ENCODE peak calls at places on chromosomes 5 and 9, in nine cellular contexts. One of them, this sample, is unnamed.

GRCh38 chr5:172347653-172348052 is 64.1 kb upstream of the UBTD2 start:
- DNase-seq in CD4-positive, CD25-positive, alpha-beta regulatory T cell: no peak
- DNase-seq in esophagus muscularis mucosa: no peak
- DNase-seq in right lobe of liver: no peak
- DNase-seq in psoas muscle: no peak
- DNase-seq in pancreas: no peak
- DNase-seq in ascending aorta: no peak
- DNase-seq in cardiac muscle cell: peak; percentile 34
- DNase-seq in neural progenitor cell: no peak
- DNase-seq in this sample: no peak

GRCh38 chr5:98768160-98769005 is 5.1 kb upstream of the RGMB start:
- DNase-seq in CD4-positive, CD25-positive, alpha-beta regulatory T cell: peak; percentile 13
- DNase-seq in esophagus muscularis mucosa: no peak
- DNase-seq in right lobe of liver: no peak
- DNase-seq in psoas muscle: peak; percentile 23
- DNase-seq in pancreas: no peak
- DNase-seq in ascending aorta: peak; percentile 65
- DNase-seq in cardiac muscle cell: peak; percentile 71
- DNase-seq in neural progenitor cell: peak; percentile 90
- DNase-seq in this sample: no peak

GRCh38 chr9:33818832-33819500 is 2.0 kb downstream of the UBE2R2 start:
- DNase-seq in CD4-positive, CD25-positive, alpha-beta regulatory T cell: no peak
- DNase-seq in esophagus muscularis mucosa: no peak
- DNase-seq in right lobe of liver: no peak
- DNase-seq in psoas muscle: no peak
- DNase-seq in pancreas: no peak
- DNase-seq in ascending aorta: no peak
- DNase-seq in cardiac muscle cell: peak; percentile 21
- DNase-seq in neural progenitor cell: no peak
- DNase-seq in this sample: no peak

GRCh38 chr9:14846871-14847311 is 63.3 kb downstream of the FREM1 start:
- DNase-seq in CD4-positive, CD25-positive, alpha-beta regulatory T cell: no peak
- DNase-seq in esophagus muscularis mucosa: no peak
- DNase-seq in right lobe of liver: peak; percentile 54
- DNase-seq in psoas muscle: peak; percentile 41
- DNase-seq in pancreas: peak; percentile 71
- DNase-seq in ascending aorta: peak; percentile 69
- DNase-seq in cardiac muscle cell: peak; percentile 55
- DNase-seq in neural progenitor cell: peak; percentile 85
- DNase-seq in this sample: peak; percentile 17

GRCh38 chr5:9233712-9234111 is 312.2 kb downstream of the SEMA5A start:
- DNase-seq in CD4-positive, CD25-positive, alpha-beta regulatory T cell: no peak
- DNase-seq in esophagus muscularis mucosa: peak; percentile 8
- DNase-seq in right lobe of liver: no peak
- DNase-seq in psoas muscle: no peak
- DNase-seq in pancreas: no peak
- DNase-seq in ascending aorta: no peak
- DNase-seq in cardiac muscle cell: peak; percentile 19
- DNase-seq in neural progenitor cell: peak; percentile 23
- DNase-seq in this sample: no peak

GRCh38 chr5:56816546-56817081 is 1.3 kb downstream of the MAP3K1 start:
- DNase-seq in CD4-positive, CD25-positive, alpha-beta regulatory T cell: peak; percentile 58
- DNase-seq in esophagus muscularis mucosa: no peak
- DNase-seq in right lobe of liver: peak; percentile 73
- DNase-seq in psoas muscle: peak; percentile 57
- DNase-seq in pancreas: peak; percentile 76
- DNase-seq in ascending aorta: peak; percentile 82
- DNase-seq in cardiac muscle cell: peak; percentile 57
- DNase-seq in neural progenitor cell: peak; percentile 75
- DNase-seq in this sample: peak; percentile 77

GRCh38 chr9:36928210-36928609 is 105.9 kb downstream of the PAX5 start:
- DNase-seq in CD4-positive, CD25-positive, alpha-beta regulatory T cell: no peak
- DNase-seq in esophagus muscularis mucosa: no peak
- DNase-seq in right lobe of liver: no peak
- DNase-seq in psoas muscle: no peak
- DNase-seq in pancreas: no peak
- DNase-seq in ascending aorta: no peak
- DNase-seq in cardiac muscle cell: no peak
- DNase-seq in neural progenitor cell: no peak
- DNase-seq in this sample: no peak

GRCh38 chr9:68668127-68668526 is 36.9 kb upstream of the PIP5K1B start:
- DNase-seq in CD4-positive, CD25-positive, alpha-beta regulatory T cell: no peak
- DNase-seq in esophagus muscularis mucosa: no peak
- DNase-seq in right lobe of liver: no peak
- DNase-seq in psoas muscle: no peak
- DNase-seq in pancreas: no peak
- DNase-seq in ascending aorta: no peak
- DNase-seq in cardiac muscle cell: no peak
- DNase-seq in neural progenitor cell: peak; percentile 19
- DNase-seq in this sample: no peak

GRCh38 chr5:82129723-82130285 is 148.3 kb downstream of the RPS23 start:
- DNase-seq in CD4-positive, CD25-positive, alpha-beta regulatory T cell: no peak
- DNase-seq in esophagus muscularis mucosa: no peak
- DNase-seq in right lobe of liver: no peak
- DNase-seq in psoas muscle: no peak
- DNase-seq in pancreas: no peak
- DNase-seq in ascending aorta: no peak
- DNase-seq in cardiac muscle cell: no peak
- DNase-seq in neural progenitor cell: peak; percentile 8
- DNase-seq in this sample: no peak

GRCh38 chr9:19116391-19116790 is 10.9 kb downstream of the PLIN2 start:
- DNase-seq in CD4-positive, CD25-positive, alpha-beta regulatory T cell: no peak
- DNase-seq in esophagus muscularis mucosa: no peak
- DNase-seq in right lobe of liver: no peak
- DNase-seq in psoas muscle: peak; percentile 72
- DNase-seq in pancreas: no peak
- DNase-seq in ascending aorta: no peak
- DNase-seq in cardiac muscle cell: peak; percentile 60
- DNase-seq in neural progenitor cell: no peak
- DNase-seq in this sample: no peak

GRCh38 chr9:82129708-82130107 is 141.1 kb downstream of the SPATA31D1 start:
- DNase-seq in CD4-positive, CD25-positive, alpha-beta regulatory T cell: no peak
- DNase-seq in esophagus muscularis mucosa: no peak
- DNase-seq in right lobe of liver: no peak
- DNase-seq in psoas muscle: no peak
- DNase-seq in pancreas: no peak
- DNase-seq in ascending aorta: no peak
- DNase-seq in cardiac muscle cell: peak; percentile 21
- DNase-seq in neural progenitor cell: no peak
- DNase-seq in this sample: no peak

GRCh38 chr5:124747770-124748686 is 1.6 kb upstream of the ZNF608 start:
- DNase-seq in CD4-positive, CD25-positive, alpha-beta regulatory T cell: no peak
- DNase-seq in esophagus muscularis mucosa: no peak
- DNase-seq in right lobe of liver: no peak
- DNase-seq in psoas muscle: no peak
- DNase-seq in pancreas: no peak
- DNase-seq in ascending aorta: no peak
- DNase-seq in cardiac muscle cell: peak; percentile 53
- DNase-seq in neural progenitor cell: peak; percentile 43
- DNase-seq in this sample: peak; percentile 49

GRCh38 chr5:68049053-68049713 is 166.4 kb upstream of the PIK3R1 start:
- DNase-seq in CD4-positive, CD25-positive, alpha-beta regulatory T cell: no peak
- DNase-seq in esophagus muscularis mucosa: no peak
- DNase-seq in right lobe of liver: no peak
- DNase-seq in psoas muscle: no peak
- DNase-seq in pancreas: no peak
- DNase-seq in ascending aorta: no peak
- DNase-seq in cardiac muscle cell: no peak
- DNase-seq in neural progenitor cell: no peak
- DNase-seq in this sample: no peak
- H3K9me3 ChIP-seq in CD4-positive, CD25-positive, alpha-beta regulatory T cell: peaks cover 2% of the 10 kb centered on the region
- H3K9me3 ChIP-seq in esophagus muscularis mucosa: no peaks in the 10 kb centered on the region
- H3K9me3 ChIP-seq in right lobe of liver: no peaks in the 10 kb centered on the region
- H3K9me3 ChIP-seq in psoas muscle: peaks cover 10% of the 10 kb centered on the region
- H3K9me3 ChIP-seq in pancreas: no peaks in the 10 kb centered on the region
- H3K9me3 ChIP-seq in ascending aorta: no peaks in the 10 kb centered on the region
- H3K9me3 ChIP-seq in cardiac muscle cell: peaks cover 3% of the 10 kb centered on the region
- H3K9me3 ChIP-seq in neural progenitor cell: no peaks in the 10 kb centered on the region
- H3K9me3 ChIP-seq in this sample: no peaks in the 10 kb centered on the region

DNA sequence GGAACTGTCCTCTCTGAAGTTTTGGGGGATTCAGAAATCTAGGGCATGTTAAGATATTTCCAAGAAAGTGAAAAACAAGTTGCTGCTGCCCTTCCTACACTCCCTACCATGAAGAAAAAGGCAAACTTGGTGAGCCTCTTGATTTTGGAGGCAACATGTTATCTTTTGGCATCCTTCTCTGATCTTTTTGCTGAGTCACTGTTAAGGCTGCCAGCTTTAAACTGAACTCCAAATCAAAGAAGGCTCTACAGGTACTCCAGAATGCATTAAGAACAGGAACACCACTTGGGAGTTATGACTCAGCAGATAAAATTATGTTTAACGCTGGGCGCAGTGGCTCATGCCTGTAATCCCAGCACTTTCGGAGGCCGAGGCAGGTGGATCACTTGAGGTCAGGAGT is 24.0 kb downstream of the PCDHB15 start:
- DNase-seq in CD4-positive, CD25-positive, alpha-beta regulatory T cell: no peak
- DNase-seq in esophagus muscularis mucosa: no peak
- DNase-seq in right lobe of liver: no peak
- DNase-seq in psoas muscle: no peak
- DNase-seq in pancreas: no peak
- DNase-seq in ascending aorta: no peak
- DNase-seq in cardiac muscle cell: no peak
- DNase-seq in neural progenitor cell: no peak
- DNase-seq in this sample: no peak
- H3K9me3 ChIP-seq in CD4-positive, CD25-positive, alpha-beta regulatory T cell: peaks cover 83% of the 10 kb centered on the region
- H3K9me3 ChIP-seq in esophagus muscularis mucosa: peaks cover 8% of the 10 kb centered on the region
- H3K9me3 ChIP-seq in right lobe of liver: peaks cover 23% of the 10 kb centered on the region
- H3K9me3 ChIP-seq in psoas muscle: peaks cover 85% of the 10 kb centered on the region
- H3K9me3 ChIP-seq in pancreas: no peaks in the 10 kb centered on the region
- H3K9me3 ChIP-seq in ascending aorta: peaks cover 79% of the 10 kb centered on the region
- H3K9me3 ChIP-seq in cardiac muscle cell: peaks cover 3% of the 10 kb centered on the region
- H3K9me3 ChIP-seq in neural progenitor cell: peaks cover 18% of the 10 kb centered on the region
- H3K9me3 ChIP-seq in this sample: no peaks in the 10 kb centered on the region

DNA sequence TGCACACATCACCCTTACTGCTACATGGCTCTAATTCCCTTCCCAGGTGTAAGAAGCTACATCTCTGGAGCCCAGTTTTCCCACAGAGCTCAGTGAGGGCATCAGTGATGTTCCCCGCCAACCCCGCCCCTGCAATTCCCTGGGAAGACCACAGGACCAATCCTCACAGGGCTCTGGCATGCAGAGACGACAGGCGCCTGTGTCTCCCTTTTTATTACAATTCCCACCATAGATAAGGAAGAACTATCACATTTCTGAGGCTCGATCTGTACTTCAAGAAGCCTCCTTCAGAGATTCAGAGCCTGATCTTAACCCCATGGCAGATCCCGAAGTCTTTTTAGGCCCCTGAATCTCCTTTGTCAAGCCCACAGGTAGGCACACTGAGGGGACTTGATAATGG is at the start of gene OR1L6:
- DNase-seq in CD4-positive, CD25-positive, alpha-beta regulatory T cell: no peak
- DNase-seq in esophagus muscularis mucosa: no peak
- DNase-seq in right lobe of liver: no peak
- DNase-seq in psoas muscle: no peak
- DNase-seq in pancreas: no peak
- DNase-seq in ascending aorta: no peak
- DNase-seq in cardiac muscle cell: no peak
- DNase-seq in neural progenitor cell: no peak
- DNase-seq in this sample: no peak
- H3K9me3 ChIP-seq in CD4-positive, CD25-positive, alpha-beta regulatory T cell: peaks cover 2% of the 10 kb centered on the region
- H3K9me3 ChIP-seq in esophagus muscularis mucosa: no peaks in the 10 kb centered on the region
- H3K9me3 ChIP-seq in right lobe of liver: no peaks in the 10 kb centered on the region
- H3K9me3 ChIP-seq in psoas muscle: peaks cover 4% of the 10 kb centered on the region
- H3K9me3 ChIP-seq in pancreas: no peaks in the 10 kb centered on the region
- H3K9me3 ChIP-seq in ascending aorta: no peaks in the 10 kb centered on the region
- H3K9me3 ChIP-seq in cardiac muscle cell: no peaks in the 10 kb centered on the region
- H3K9me3 ChIP-seq in neural progenitor cell: peaks cover 16% of the 10 kb centered on the region
- H3K9me3 ChIP-seq in this sample: no peaks in the 10 kb centered on the region

DNA sequence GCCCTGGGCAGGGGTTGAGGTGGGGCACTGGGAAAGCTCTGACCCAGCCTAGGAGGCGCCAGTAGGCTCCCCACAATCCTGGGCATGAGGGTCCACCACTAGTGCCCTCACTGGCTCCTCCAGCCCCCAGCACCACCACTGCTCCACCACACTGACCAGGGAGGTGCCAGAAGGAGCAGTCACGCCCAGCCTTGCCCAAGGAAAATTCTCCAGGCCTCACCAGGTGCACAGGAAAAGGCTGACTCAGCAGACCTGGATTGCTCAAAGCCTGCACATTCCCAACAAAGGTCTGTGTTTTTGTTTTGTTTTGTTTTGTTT is 62.9 kb downstream of the ZNF354C start:
- DNase-seq in CD4-positive, CD25-positive, alpha-beta regulatory T cell: no peak
- DNase-seq in esophagus muscularis mucosa: no peak
- DNase-seq in right lobe of liver: no peak
- DNase-seq in psoas muscle: no peak
- DNase-seq in pancreas: no peak
- DNase-seq in ascending aorta: peak; percentile 44
- DNase-seq in cardiac muscle cell: no peak
- DNase-seq in neural progenitor cell: no peak
- DNase-seq in this sample: no peak
- H3K9me3 ChIP-seq in CD4-positive, CD25-positive, alpha-beta regulatory T cell: no peaks in the 10 kb centered on the region
- H3K9me3 ChIP-seq in esophagus muscularis mucosa: no peaks in the 10 kb centered on the region
- H3K9me3 ChIP-seq in right lobe of liver: no peaks in the 10 kb centered on the region
- H3K9me3 ChIP-seq in psoas muscle: no peaks in the 10 kb centered on the region
- H3K9me3 ChIP-seq in pancreas: no peaks in the 10 kb centered on the region
- H3K9me3 ChIP-seq in ascending aorta: peaks cover 5% of the 10 kb centered on the region
- H3K9me3 ChIP-seq in cardiac muscle cell: no peaks in the 10 kb centered on the region
- H3K9me3 ChIP-seq in neural progenitor cell: no peaks in the 10 kb centered on the region
- H3K9me3 ChIP-seq in this sample: peaks cover 4% of the 10 kb centered on the region

GRCh38 chr5:152987156-152987555 is 503.3 kb upstream of the GRIA1 start:
- DNase-seq in CD4-positive, CD25-positive, alpha-beta regulatory T cell: no peak
- DNase-seq in esophagus muscularis mucosa: no peak
- DNase-seq in right lobe of liver: no peak
- DNase-seq in psoas muscle: no peak
- DNase-seq in pancreas: no peak
- DNase-seq in ascending aorta: no peak
- DNase-seq in cardiac muscle cell: no peak
- DNase-seq in neural progenitor cell: no peak
- DNase-seq in this sample: no peak
- H3K9me3 ChIP-seq in CD4-positive, CD25-positive, alpha-beta regulatory T cell: no peaks in the 10 kb centered on the region
- H3K9me3 ChIP-seq in esophagus muscularis mucosa: no peaks in the 10 kb centered on the region
- H3K9me3 ChIP-seq in right lobe of liver: no peaks in the 10 kb centered on the region
- H3K9me3 ChIP-seq in psoas muscle: no peaks in the 10 kb centered on the region
- H3K9me3 ChIP-seq in pancreas: no peaks in the 10 kb centered on the region
- H3K9me3 ChIP-seq in ascending aorta: no peaks in the 10 kb centered on the region
- H3K9me3 ChIP-seq in cardiac muscle cell: no peaks in the 10 kb centered on the region
- H3K9me3 ChIP-seq in neural progenitor cell: no peaks in the 10 kb centered on the region
- H3K9me3 ChIP-seq in this sample: no peaks in the 10 kb centered on the region

This sample was measured in Peyer's patch.